ENCODE peak calls at places on chromosomes 6 and 20, in seven cellular contexts. F, W, X, D, J, S and M are unnamed samples.

GRCh38 chr6:4374231-4374630 is 238.9 kb upstream of the ECI2 start:
- DNase-seq in F (no peak), W (no peak), X (no peak), D (no peak), J (no peak), S (no peak), M (no peak)

GRCh38 chr6:168145747-168146596 is 67.0 kb upstream of the FRMD1 start:
- DNase-seq in F (no peak), W (no peak), X (no peak), D (no peak), J (no peak), S (no peak), M (no peak)

GRCh38 chr6:148700713-148701392 is 46.0 kb upstream of the UST start:
- DNase-seq in F (no peak), W (peak), X (no peak), D (no peak), J (no peak), S (no peak), M (no peak)

GRCh38 chr20:24674921-24675605 is 205.6 kb downstream of the SYNDIG1 start:
- DNase-seq in F (no peak), W (no peak), X (no peak), D (no peak), J (peak), S (no peak), M (no peak)

GRCh38 chr20:59958626-59959025 is 403 bp downstream of the CDH26 start:
- DNase-seq in F (no peak), W (no peak), X (no peak), D (no peak), J (no peak), S (no peak), M (no peak)

GRCh38 chr6:27188885-27189418 is 58.5 kb upstream of the PRSS16 start:
- DNase-seq in F (peak), W (peak), X (peak), D (peak), J (no peak), S (peak), M (peak)

GRCh38 chr6:4055420-4056041 is 23.4 kb downstream of the FAM217A start:
- DNase-seq in F (peak), W (peak), X (no peak), D (peak), J (no peak), S (peak), M (peak)

GRCh38 chr6:5684320-5684719 is 322.4 kb downstream of the NRN1 start:
- DNase-seq in F (no peak), W (peak), X (no peak), D (no peak), J (no peak), S (no peak), M (no peak)

GRCh38 chr6:121607716-121608115 is 172.3 kb downstream of the GJA1 start:
- DNase-seq in F (no peak), W (no peak), X (no peak), D (no peak), J (no peak), S (no peak), M (no peak)

GRCh38 chr6:1110164-1110563 is 201.7 kb upstream of the FOXQ1 start:
- DNase-seq in F (no peak), W (no peak), X (no peak), D (no peak), J (no peak), S (no peak), M (no peak)

GRCh38 chr6:158938811-158939254 is 61.2 kb downstream of the RSPH3 start:
- DNase-seq in F (peak), W (no peak), X (no peak), D (no peak), J (no peak), S (peak), M (no peak)

GRCh38 chr20:36744764-36745191 is 1.1 kb downstream of the NDRG3 start:
- DNase-seq in F (peak), W (peak), X (peak), D (peak), J (no peak), S (peak), M (peak)

GRCh38 chr20:6295026-6295425 is 172.2 kb upstream of the FERMT1 start:
- DNase-seq in F (no peak), W (no peak), X (no peak), D (no peak), J (no peak), S (no peak), M (no peak)

GRCh38 chr20:2742934-2743559 is 50.5 kb downstream of the EBF4 start:
- DNase-seq in F (peak), W (peak), X (no peak), D (peak), J (no peak), S (no peak), M (no peak)

GRCh38 chr6:144007779-144008500 is at the start of gene PLAGL1:
- DNase-seq in F (peak), W (peak), X (peak), D (peak), J (no peak), S (peak), M (peak)

GRCh38 chr6:41288025-41288777 is 1.7 kb upstream of the TREM1 start:
- DNase-seq in F (no peak), W (peak), X (no peak), D (no peak), J (no peak), S (no peak), M (no peak)

GRCh38 chr6:154916857-154917256 is 78.3 kb upstream of the TIAM2 start:
- DNase-seq in F (no peak), W (no peak), X (no peak), D (no peak), J (no peak), S (no peak), M (no peak)

GRCh38 chr20:10306440-10307358 is 88.1 kb downstream of the SNAP25 start:
- DNase-seq in F (no peak), W (peak), X (no peak), D (no peak), J (no peak), S (no peak), M (no peak)
- H3K27ac ChIP-seq in F (no peak), W (peak), X (no peak), D (no peak), J (no peak), S (no peak), M (no peak)

DNA sequence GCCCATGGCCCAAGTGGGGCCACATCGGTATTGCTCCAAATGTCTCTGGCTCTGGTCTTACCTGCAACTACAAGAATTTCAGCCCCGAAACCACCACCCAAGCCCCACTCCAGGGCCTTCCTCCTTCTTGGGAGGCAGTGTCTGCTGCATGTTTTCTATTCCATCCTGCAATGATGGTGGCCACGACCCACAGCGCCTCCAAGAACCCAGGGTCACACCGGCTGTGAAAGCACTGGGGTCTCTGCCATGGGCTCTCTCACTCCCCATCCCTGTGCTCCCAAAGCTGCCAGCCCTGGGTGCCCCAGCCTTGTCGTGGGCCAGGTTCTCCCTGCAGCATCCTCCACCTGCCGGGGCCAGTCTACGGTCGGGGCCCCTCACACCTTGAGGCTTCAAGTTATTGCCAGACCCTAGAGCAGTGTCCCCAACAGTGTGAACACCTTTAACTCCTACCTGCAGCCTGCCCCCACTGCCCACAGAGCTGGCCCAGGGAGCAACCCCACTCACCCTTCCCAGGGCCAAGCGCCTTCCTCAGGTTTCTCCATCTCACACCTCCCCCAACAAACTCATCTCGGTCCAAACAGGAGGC is 115.4 kb downstream of the JPH2 start:
- DNase-seq in F (no peak), W (no peak), X (no peak), D (peak), J (no peak), S (no peak), M (peak)
- TF ChIP-seq CTCF in F (no peak), W (no peak), X (no peak), D (no peak), J (no peak), S (no peak), M (no peak)

GRCh38 chr20:58891076-58891685 is 38.7 kb downstream of the GNAS start:
- DNase-seq in F (peak), W (peak), X (peak), D (peak), J (peak), S (peak), M (peak)
- TF ChIP-seq POLR2A in F (no peak), W (peak), X (no peak), D (no peak), J (no peak), S (peak), M (peak)

DNA sequence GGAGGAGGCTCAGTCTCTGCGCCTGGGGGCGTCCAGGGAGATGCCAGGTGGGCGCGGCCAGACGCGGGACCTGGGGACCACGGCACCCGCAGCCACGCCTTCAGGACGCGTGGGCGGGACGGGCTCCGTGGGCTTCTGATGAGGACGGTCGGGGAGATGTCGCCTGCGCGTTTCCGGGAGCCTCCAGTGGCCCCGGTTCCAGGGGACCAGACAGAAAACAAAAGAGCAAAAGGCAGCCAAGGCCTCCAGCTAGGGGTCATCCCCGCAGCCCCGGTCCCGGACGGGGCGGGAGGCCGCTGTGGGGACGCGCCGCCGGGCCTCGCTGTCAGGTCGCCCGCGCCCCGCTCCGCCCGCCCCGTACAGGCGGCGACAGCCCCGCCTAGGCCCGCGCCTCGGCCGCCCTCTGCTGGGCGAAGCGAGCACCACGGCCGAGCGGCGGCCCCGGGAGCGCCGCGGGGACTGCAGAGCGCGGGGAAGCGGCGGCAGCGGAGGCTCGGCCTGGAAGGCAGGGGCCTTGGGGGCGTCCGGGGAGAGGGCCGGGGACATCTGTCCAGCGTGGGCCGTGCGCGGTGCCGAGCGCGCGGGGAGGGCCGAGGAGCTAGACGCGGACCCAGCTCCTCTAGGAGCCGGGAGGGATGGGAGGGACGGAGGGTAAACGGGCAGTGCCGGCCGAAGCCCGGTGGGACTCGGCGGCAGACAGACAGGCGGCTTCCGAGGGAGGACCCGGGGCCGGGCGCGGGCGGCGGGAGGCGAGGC is 48.7 kb downstream of the TMEM242 start:
- DNase-seq in F (peak), W (peak), X (peak), D (peak), J (peak), S (peak), M (peak)
- H3K27ac ChIP-seq in F (peak), W (peak), X (peak), D (peak), J (peak), S (peak), M (peak)

DNA sequence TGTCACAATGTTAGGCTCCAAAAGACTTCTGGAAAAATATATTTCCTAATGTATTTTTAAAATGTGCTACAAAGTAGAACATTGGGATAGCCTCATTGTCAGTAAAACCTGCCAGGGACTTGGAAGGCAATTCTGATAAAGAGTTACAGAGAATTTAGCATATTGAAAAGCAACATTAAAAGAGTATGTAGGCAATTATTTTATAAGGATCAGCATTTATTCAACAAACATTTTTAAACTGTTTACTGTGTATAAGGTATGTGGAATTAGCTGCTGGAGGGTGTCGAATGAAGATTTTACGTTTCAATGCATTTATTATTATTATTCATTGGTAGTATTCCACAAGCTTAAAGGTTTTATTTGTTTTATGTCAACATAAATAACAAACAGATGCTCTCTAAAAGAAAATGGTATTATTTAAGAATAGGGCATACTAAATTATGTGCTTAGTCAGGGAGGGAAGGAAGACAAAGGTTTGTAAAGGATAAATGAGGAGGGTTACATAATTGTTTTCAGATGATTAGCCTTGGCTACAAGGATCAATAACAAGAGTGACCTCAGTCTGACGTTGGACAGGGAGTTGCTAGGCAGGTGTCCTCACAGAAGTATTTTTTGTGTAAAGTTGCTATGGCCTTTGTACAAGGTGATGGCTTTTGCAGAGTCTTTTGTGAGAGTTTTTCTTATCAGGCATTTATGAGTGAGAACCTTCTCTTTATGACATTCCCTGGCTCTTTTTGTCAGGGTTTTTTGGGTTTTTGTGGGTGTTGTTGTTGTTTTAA is 313.4 kb upstream of the PLCB4 start:
- DNase-seq in F (no peak), W (no peak), X (no peak), D (no peak), J (no peak), S (no peak), M (no peak)
- TF ChIP-seq CTCF in F (no peak), W (no peak), X (no peak), D (no peak), J (no peak), S (no peak), M (no peak)

GRCh38 chr6:71453307-71453706 is 164.7 kb downstream of the OGFRL1 start:
- DNase-seq in F (no peak), W (no peak), X (no peak), D (no peak), J (no peak), S (no peak), M (no peak)
- TF ChIP-seq POLR2A in F (no peak), W (no peak), X (no peak), D (no peak), J (no peak), S (no peak), M (no peak)

DNA sequence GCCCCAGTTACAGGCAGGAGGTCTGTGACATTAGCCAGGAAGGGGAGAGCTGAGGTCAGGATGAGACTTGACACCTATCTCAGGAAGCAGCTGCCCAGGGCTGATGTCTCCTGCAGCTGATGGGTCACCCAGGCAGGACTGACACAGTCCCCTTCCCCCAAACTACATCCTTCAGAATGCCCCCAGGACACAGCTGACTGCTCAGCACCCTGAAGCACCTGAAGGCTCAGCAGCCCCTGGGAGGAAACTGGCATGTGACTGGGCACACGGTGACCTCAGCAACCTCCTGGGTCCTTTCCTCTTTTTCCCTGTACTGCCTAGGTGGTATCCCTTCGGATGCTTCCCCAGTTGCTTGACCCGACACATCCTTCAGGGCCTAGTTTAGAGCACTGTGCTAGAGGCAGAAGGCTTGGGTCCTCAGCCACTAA is 1.9 kb downstream of the SDC4 start:
- DNase-seq in F (no peak), W (no peak), X (no peak), D (no peak), J (no peak), S (no peak), M (peak)
- H3K27ac ChIP-seq in F (no peak), W (peak), X (peak), D (peak), J (peak), S (peak), M (peak)

DNA sequence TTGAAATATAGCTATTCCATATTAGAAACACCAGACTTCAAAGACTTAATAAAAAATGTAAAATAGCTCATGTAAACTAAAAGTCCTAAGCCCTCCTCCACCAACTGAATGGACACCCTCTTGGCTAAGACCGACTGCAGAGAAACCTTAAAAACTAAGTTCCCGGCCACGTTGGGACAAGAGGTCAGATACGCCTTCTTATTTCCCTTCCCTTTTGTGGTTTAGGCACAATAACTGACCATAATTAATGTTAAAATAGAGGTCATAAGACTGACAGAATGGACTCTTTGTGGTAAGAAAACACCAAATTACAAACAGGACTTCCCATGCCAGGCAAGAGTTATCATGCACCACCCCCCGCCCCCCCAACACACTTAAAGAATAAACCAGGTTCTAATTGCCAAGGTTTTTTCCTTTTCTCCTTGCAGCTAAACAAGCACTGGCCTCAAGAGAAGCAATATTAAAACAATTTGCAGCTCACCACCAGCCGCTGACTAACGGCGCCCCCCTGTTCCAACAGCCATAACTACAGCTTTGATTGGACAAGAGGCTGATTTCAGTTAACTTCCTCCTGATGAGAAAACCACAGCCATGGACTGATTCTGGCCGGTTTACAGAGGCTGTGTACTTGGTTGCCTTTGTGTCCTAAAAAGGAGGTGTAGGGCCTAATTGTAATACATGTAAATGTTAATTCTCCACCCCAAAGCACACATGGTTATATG is 10.7 kb upstream of the LAMP5 start:
- DNase-seq in F (no peak), W (peak), X (no peak), D (no peak), J (no peak), S (no peak), M (no peak)
- TF ChIP-seq CTCF in F (no peak), W (peak), X (peak), D (no peak), J (no peak), S (no peak), M (no peak)

DNA sequence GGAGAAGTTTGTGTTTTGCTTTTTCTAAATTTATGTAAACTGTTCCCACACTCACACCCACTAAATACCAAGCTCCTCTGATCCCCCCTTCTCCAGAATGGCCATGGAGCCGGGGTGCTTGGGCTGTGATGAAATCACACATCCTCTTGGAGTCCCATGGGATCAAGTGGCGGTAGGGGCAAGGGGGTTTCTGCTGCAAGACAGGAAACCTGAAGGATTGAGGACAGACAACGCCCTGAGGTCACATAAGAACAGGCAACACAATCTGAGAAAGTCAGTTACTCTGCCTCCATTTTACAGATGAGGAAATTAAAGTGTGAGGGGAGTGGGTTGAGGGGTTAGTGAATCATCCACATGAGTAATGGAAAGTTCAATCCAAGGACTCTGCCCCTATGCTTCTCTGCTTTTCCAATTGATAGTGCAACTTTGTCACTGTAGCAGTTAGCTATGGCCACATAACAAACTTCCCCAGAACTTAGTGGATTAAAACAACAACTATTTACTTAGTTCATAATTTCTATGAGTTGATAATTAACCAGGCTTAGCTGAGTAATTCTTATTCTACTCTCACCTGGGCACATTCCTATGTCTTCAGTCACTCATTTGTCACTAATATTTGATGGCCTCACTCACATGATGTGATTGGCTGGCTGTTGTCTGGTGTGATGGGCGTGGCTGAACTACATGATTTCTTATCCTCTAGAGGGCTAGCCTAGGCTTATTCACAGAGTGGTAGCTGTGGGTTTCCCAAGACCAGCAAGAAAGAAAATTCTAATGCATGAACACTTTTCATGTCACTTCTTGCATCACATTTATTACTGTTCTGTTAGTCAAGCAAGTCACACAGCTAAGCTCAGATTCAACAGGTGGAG is 311.1 kb upstream of the RNF24 start:
- DNase-seq in F (no peak), W (peak), X (no peak), D (no peak), J (no peak), S (no peak), M (no peak)
- TF ChIP-seq POLR2A in F (no peak), W (no peak), X (no peak), D (no peak), J (no peak), S (no peak), M (no peak)

GRCh38 chr20:33463332-33464101 is 20.0 kb upstream of the SNTA1 start:
- DNase-seq in F (no peak), W (no peak), X (peak), D (no peak), J (no peak), S (no peak), M (no peak)
- H3K27ac ChIP-seq in F (no peak), W (no peak), X (peak), D (no peak), J (no peak), S (no peak), M (no peak)